ENCODE peak calls at places on chromosomes 7 and 10, in six cellular contexts. One of them, this sample, is unnamed.

GRCh38 chr7:42071372-42072261 is 165.4 kb downstream of the GLI3 start:
- DNase-seq in activated T-cell treated with anti-CD3 and anti-CD28 coated beads, Interleukin-2, amount 50 U/mL, for 24 hours: no peak
- DNase-seq in T47D: no peak
- DNase-seq in naive thymus-derived CD8-positive, alpha-beta T cell: no peak
- DNase-seq in neural progenitor cell: peak
- DNase-seq in ovary: no peak
- DNase-seq in this sample: no peak

GRCh38 chr10:103493362-103493871 is at the start of gene NEURL1:
- DNase-seq in activated T-cell treated with anti-CD3 and anti-CD28 coated beads, Interleukin-2, amount 50 U/mL, for 24 hours: peak
- DNase-seq in T47D: no peak
- DNase-seq in naive thymus-derived CD8-positive, alpha-beta T cell: no peak
- DNase-seq in neural progenitor cell: peak
- DNase-seq in ovary: peak
- DNase-seq in this sample: no peak

GRCh38 chr10:69270990-69271389 is 7.3 kb upstream of the HK1 start:
- DNase-seq in activated T-cell treated with anti-CD3 and anti-CD28 coated beads, Interleukin-2, amount 50 U/mL, for 24 hours: no peak
- DNase-seq in T47D: no peak
- DNase-seq in naive thymus-derived CD8-positive, alpha-beta T cell: no peak
- DNase-seq in neural progenitor cell: no peak
- DNase-seq in ovary: no peak
- DNase-seq in this sample: no peak

GRCh38 chr7:55469271-55469681 is 103.0 kb downstream of the VOPP1 start:
- DNase-seq in activated T-cell treated with anti-CD3 and anti-CD28 coated beads, Interleukin-2, amount 50 U/mL, for 24 hours: no peak
- DNase-seq in T47D: no peak
- DNase-seq in naive thymus-derived CD8-positive, alpha-beta T cell: no peak
- DNase-seq in neural progenitor cell: no peak
- DNase-seq in ovary: no peak
- DNase-seq in this sample: no peak

GRCh38 chr10:35208949-35209613 is 82.4 kb downstream of the CREM start:
- DNase-seq in activated T-cell treated with anti-CD3 and anti-CD28 coated beads, Interleukin-2, amount 50 U/mL, for 24 hours: no peak
- DNase-seq in T47D: no peak
- DNase-seq in naive thymus-derived CD8-positive, alpha-beta T cell: no peak
- DNase-seq in neural progenitor cell: no peak
- DNase-seq in ovary: no peak
- DNase-seq in this sample: no peak

GRCh38 chr10:119235381-119235780 is 28.0 kb downstream of the GRK5 start:
- DNase-seq in activated T-cell treated with anti-CD3 and anti-CD28 coated beads, Interleukin-2, amount 50 U/mL, for 24 hours: no peak
- DNase-seq in T47D: no peak
- DNase-seq in naive thymus-derived CD8-positive, alpha-beta T cell: no peak
- DNase-seq in neural progenitor cell: no peak
- DNase-seq in ovary: peak
- DNase-seq in this sample: no peak

GRCh38 chr10:130867446-130868194 is 443.9 kb downstream of the TCERG1L start:
- DNase-seq in activated T-cell treated with anti-CD3 and anti-CD28 coated beads, Interleukin-2, amount 50 U/mL, for 24 hours: no peak
- DNase-seq in T47D: no peak
- DNase-seq in naive thymus-derived CD8-positive, alpha-beta T cell: no peak
- DNase-seq in neural progenitor cell: no peak
- DNase-seq in ovary: no peak
- DNase-seq in this sample: no peak

GRCh38 chr10:598415-599170 is 90.9 kb downstream of the DIP2C start:
- DNase-seq in activated T-cell treated with anti-CD3 and anti-CD28 coated beads, Interleukin-2, amount 50 U/mL, for 24 hours: no peak
- DNase-seq in T47D: no peak
- DNase-seq in naive thymus-derived CD8-positive, alpha-beta T cell: no peak
- DNase-seq in neural progenitor cell: peak
- DNase-seq in ovary: no peak
- DNase-seq in this sample: no peak

This sample was measured in LNCaP clone FGC.